ENCODE peak calls at places on chromosomes 3 and 15, in ten cellular contexts. A is A549, O is tibial artery, L is neuronal stem cell, Z is IMR-90, D is sigmoid colon, N is cardiac muscle cell, Y is SK-N-SH, V is astrocyte, G is lower lobe of right lung. R is an unnamed sample.

GRCh38 chr3:132231633-132232032 is 85.6 kb upstream of the ACP3 start:
- DNase-seq in A (no peak), O (no peak), L (no peak), Z (peak; percentile 55), D (no peak), N (peak; percentile 69), Y (no peak), V (peak; percentile 65), G (no peak), R (no peak)

GRCh38 chr3:193620055-193620454 is 27.0 kb downstream of the OPA1 start:
- DNase-seq in A (no peak), O (no peak), L (no peak), Z (no peak), D (no peak), N (no peak), Y (peak; percentile 3), V (no peak), G (no peak), R (no peak)

GRCh38 chr3:51549311-51549710 is 10.8 kb downstream of the RAD54L2 start:
- DNase-seq in A (no peak), O (no peak), L (no peak), Z (no peak), D (no peak), N (no peak), Y (no peak), V (no peak), G (no peak), R (no peak)

GRCh38 chr15:43239732-43240491 is 19.1 kb upstream of the EPB42 start:
- DNase-seq in A (no peak), O (no peak), L (no peak), Z (no peak), D (no peak), N (no peak), Y (no peak), V (peak; percentile 77), G (no peak), R (no peak)

GRCh38 chr15:75227663-75228280 is 26.1 kb downstream of the C15orf39 start:
- DNase-seq in A (no peak), O (no peak), L (no peak), Z (no peak), D (peak; percentile 40), N (no peak), Y (no peak), V (no peak), G (no peak), R (no peak)

GRCh38 chr15:49060710-49061483 is 14.7 kb upstream of the SECISBP2L start:
- DNase-seq in A (no peak), O (no peak), L (no peak), Z (peak; percentile 71), D (no peak), N (no peak), Y (no peak), V (peak; percentile 65), G (no peak), R (peak; percentile 33)

GRCh38 chr3:77407454-77407853 is 367.6 kb downstream of the ROBO2 start:
- DNase-seq in A (no peak), O (no peak), L (peak; percentile 26), Z (no peak), D (no peak), N (no peak), Y (no peak), V (no peak), G (no peak), R (no peak)

GRCh38 chr3:88960019-88960418 is 147.4 kb upstream of the EPHA3 start:
- DNase-seq in A (no peak), O (no peak), L (no peak), Z (no peak), D (no peak), N (no peak), Y (no peak), V (no peak), G (no peak), R (no peak)

GRCh38 chr3:45180051-45180450 is 33.9 kb upstream of the CDCP1 start:
- DNase-seq in A (no peak), O (no peak), L (no peak), Z (peak; percentile 80), D (no peak), N (no peak), Y (no peak), V (peak; percentile 62), G (no peak), R (no peak)

GRCh38 chr3:183428140-183429023 is at the start of gene MCF2L2:
- DNase-seq in A (peak; percentile 27), O (peak; percentile 69), L (peak; percentile 42), Z (peak; percentile 15), D (peak; percentile 83), N (peak; percentile 80), Y (peak; percentile 90), V (peak; percentile 5), G (peak; percentile 71), R (no peak)

GRCh38 chr15:42037650-42038049 is 16.8 kb upstream of the PLA2G4E start:
- DNase-seq in A (no peak), O (no peak), L (no peak), Z (no peak), D (no peak), N (no peak), Y (no peak), V (no peak), G (peak; percentile 75), R (no peak)

GRCh38 chr3:142987080-142987700 is 14.2 kb upstream of the U2SURP start:
- DNase-seq in A (peak; percentile 54), O (no peak), L (no peak), Z (peak; percentile 55), D (no peak), N (peak; percentile 57), Y (peak; percentile 52), V (no peak), G (no peak), R (no peak)

GRCh38 chr3:124299831-124300230 is 307.9 kb upstream of the ROPN1 start:
- DNase-seq in A (no peak), O (no peak), L (no peak), Z (no peak), D (no peak), N (no peak), Y (no peak), V (no peak), G (no peak), R (no peak)

GRCh38 chr15:89531796-89532537 is 35.6 kb upstream of the RHCG start:
- DNase-seq in A (no peak), O (no peak), L (no peak), Z (no peak), D (no peak), N (no peak), Y (no peak), V (no peak), G (no peak), R (no peak)

GRCh38 chr3:156674911-156675743 is 737 bp downstream of the TIPARP start:
- DNase-seq in A (peak; percentile 16), O (peak; percentile 81), L (peak; percentile 61), Z (peak; percentile 43), D (peak; percentile 81), N (peak; percentile 56), Y (peak; percentile 81), V (no peak), G (peak; percentile 81), R (no peak)

GRCh38 chr3:149784064-149784704 is 8.2 kb downstream of the ANKUB1 start:
- DNase-seq in A (no peak), O (no peak), L (no peak), Z (peak; percentile 34), D (no peak), N (no peak), Y (no peak), V (peak; percentile 50), G (no peak), R (peak; percentile 16)

GRCh38 chr3:149777414-149778214 is 14.7 kb downstream of the ANKUB1 start:
- DNase-seq in A (no peak), O (no peak), L (no peak), Z (peak; percentile 23), D (no peak), N (no peak), Y (no peak), V (no peak), G (no peak), R (no peak)

GRCh38 chr3:149783576-149783975 is 8.8 kb downstream of the ANKUB1 start:
- DNase-seq in A (peak; percentile 31), O (no peak), L (no peak), Z (peak; percentile 87), D (no peak), N (no peak), Y (no peak), V (peak; percentile 87), G (no peak), R (peak; percentile 72)

GRCh38 chr3:149776170-149776569 is 16.2 kb downstream of the ANKUB1 start:
- DNase-seq in A (no peak), O (no peak), L (no peak), Z (no peak), D (no peak), N (no peak), Y (no peak), V (no peak), G (no peak), R (no peak)

GRCh38 chr3:149781216-149781615 is 11.1 kb downstream of the ANKUB1 start:
- DNase-seq in A (no peak), O (no peak), L (no peak), Z (no peak), D (no peak), N (no peak), Y (no peak), V (no peak), G (no peak), R (no peak)
- H3K9me3 ChIP-seq in A (no peaks in the 10 kb centered on the region), O (no peaks in the 10 kb centered on the region), L (no peaks in the 10 kb centered on the region), Z (no peaks in the 10 kb centered on the region), D (no peaks in the 10 kb centered on the region), N (no peaks in the 10 kb centered on the region), Y (no peaks in the 10 kb centered on the region), V (no peaks in the 10 kb centered on the region), G (no peaks in the 10 kb centered on the region), R (no peaks in the 10 kb centered on the region)

GRCh38 chr15:62734706-62735105 is 307.8 kb upstream of the TPM1 start:
- DNase-seq in A (no peak), O (no peak), L (no peak), Z (no peak), D (no peak), N (no peak), Y (no peak), V (no peak), G (no peak), R (no peak)
- H3K27ac ChIP-seq in A (no peak overlapping the region), O (no peak overlapping the region), L (no peak overlapping the region), Z (no peak overlapping the region), D (no peak overlapping the region), N (no peak overlapping the region), Y (no peak overlapping the region), V (no peak overlapping the region), G (no peak overlapping the region), R (no peak overlapping the region)

GRCh38 chr15:31328999-31329639 is 2.5 kb downstream of the KLF13 start:
- DNase-seq in A (peak; percentile 31), O (no peak), L (no peak), Z (no peak), D (peak; percentile 74), N (no peak), Y (peak; percentile 33), V (no peak), G (peak; percentile 72), R (no peak)
- H3K4me3 ChIP-seq in A (peak overlapping the region; percentile 71), O (peak overlapping the region; percentile 89), L (peak overlapping the region; percentile 86), Z (peak overlapping the region; percentile 86), D (peak overlapping the region; percentile 55), N (peak overlapping the region; percentile 95), Y (peak overlapping the region; percentile 85), V (peak overlapping the region; percentile 67), G (peak overlapping the region; percentile 93), R (peak overlapping the region; percentile 73)

DNA sequence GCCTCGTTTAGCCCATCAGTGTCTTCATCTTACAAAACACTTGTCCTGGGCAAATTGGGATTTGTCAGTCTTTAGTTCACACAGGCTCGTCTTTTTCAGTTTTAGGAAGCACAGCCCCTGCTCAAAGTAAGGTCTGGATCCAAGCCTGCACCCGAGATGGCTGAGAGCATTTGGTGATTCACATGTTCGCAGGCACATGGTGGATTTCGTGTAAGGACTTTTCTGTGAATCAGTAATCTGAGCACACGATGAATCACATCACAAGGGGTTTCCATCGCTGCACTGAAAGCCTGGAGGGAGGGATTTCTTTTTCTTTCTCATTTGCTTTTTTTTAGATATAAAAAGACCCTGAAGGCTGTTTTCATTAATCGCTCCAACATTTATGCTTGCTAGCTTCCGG is 435.5 kb upstream of the ATP10A start:
- DNase-seq in A (no peak), O (no peak), L (no peak), Z (no peak), D (no peak), N (no peak), Y (no peak), V (no peak), G (no peak), R (no peak)
- H3K9me3 ChIP-seq in A (no peaks in the 10 kb centered on the region), O (no peaks in the 10 kb centered on the region), L (no peaks in the 10 kb centered on the region), Z (peaks cover 15% of the 10 kb centered on the region), D (no peaks in the 10 kb centered on the region), N (no peaks in the 10 kb centered on the region), Y (no peaks in the 10 kb centered on the region), V (peaks cover 4% of the 10 kb centered on the region), G (no peaks in the 10 kb centered on the region), R (peaks cover 24% of the 10 kb centered on the region)

R was measured in AG04450.